ENCODE peak calls at places on chromosomes 4 and X, in four cellular contexts. J is GM12878, M is K562, X is HepG2. D is an unnamed sample.

GRCh38 chr4:186105721-186106335 is 1.3 kb downstream of the FAM149A start:
- DNase-seq in J (no peak), X (no peak), M (no peak), D (peak)

GRCh38 chr4:155526452-155527169 is 140.0 kb upstream of the GUCY1A1 start:
- DNase-seq in J (no peak), X (no peak), M (no peak), D (no peak)

GRCh38 chrX:23980063-23980462 is 46.9 kb downstream of the KLHL15 start:
- DNase-seq in M (no peak), X (no peak), J (no peak), D (no peak)

GRCh38 chrX:150767045-150767395 is 73.8 kb downstream of the MTMR1 start:
- DNase-seq in J (no peak), M (peak), X (no peak), D (no peak)

GRCh38 chr4:83054928-83055327 is 19.9 kb downstream of the COPS4 start:
- DNase-seq in J (no peak), X (no peak), M (no peak), D (no peak)

GRCh38 chrX:44903107-44903506 is 30.1 kb downstream of the KDM6A start:
- DNase-seq in J (no peak), X (peak), M (peak), D (no peak)

GRCh38 chrX:109472939-109473713 is 8.8 kb downstream of the GUCY2F start:
- DNase-seq in J (no peak), M (peak), X (peak), D (peak)

GRCh38 chr4:1201851-1202525 is 29.6 kb upstream of the SPON2 start:
- DNase-seq in M (no peak), X (no peak), J (peak), D (no peak)

GRCh38 chrX:149487292-149487691 is 17.8 kb downstream of the IDS start:
- DNase-seq in X (no peak), J (no peak), M (no peak), D (no peak)

GRCh38 chr4:108342325-108342986 is 173.7 kb upstream of the LEF1 start:
- DNase-seq in J (no peak), M (no peak), X (no peak), D (no peak)

GRCh38 chr4:124650614-124651013 is 61.9 kb downstream of the ANKRD50 start:
- DNase-seq in J (no peak), X (no peak), M (no peak), D (no peak)

GRCh38 chrX:14676431-14676830 is 147.1 kb downstream of the GLRA2 start:
- DNase-seq in X (no peak), J (no peak), M (no peak), D (no peak)

GRCh38 chrX:20857746-20858145 is 516.5 kb upstream of the CNKSR2 start:
- DNase-seq in M (no peak), X (no peak), J (no peak), D (no peak)

GRCh38 chr4:8586671-8587468 is 5.7 kb upstream of the CPZ start:
- DNase-seq in J (no peak), X (no peak), M (no peak), D (no peak)

GRCh38 chrX:46979340-46979739 is 67.1 kb downstream of the JADE3 start:
- DNase-seq in M (no peak), J (no peak), X (no peak), D (no peak)

GRCh38 chr4:3283916-3284315 is 8.9 kb upstream of the RGS12 start:
- DNase-seq in M (no peak), J (no peak), X (no peak), D (no peak)

GRCh38 chr4:168744021-168744420 is 247.2 kb downstream of the PALLD start:
- DNase-seq in M (no peak), J (no peak), X (peak), D (no peak)

GRCh38 chr4:84750260-84750955 is 167.5 kb downstream of the CDS1 start:
- DNase-seq in X (peak), M (peak), J (no peak), D (peak)

GRCh38 chrX:107978707-107979307 is 3.4 kb downstream of the TEX13B start:
- DNase-seq in X (peak), J (no peak), M (peak), D (peak)

GRCh38 chrX:2486476-2487133 is 14.2 kb downstream of the DHRSX start:
- DNase-seq in J (no peak), X (no peak), M (no peak), D (no peak)

GRCh38 chr4:164343472-164343976 is 410.4 kb upstream of the SMIM31 start:
- DNase-seq in M (no peak), X (no peak), J (no peak), D (no peak)

GRCh38 chr4:158280856-158281255 is 70.6 kb downstream of the TMEM144 start:
- DNase-seq in J (no peak), M (no peak), X (no peak), D (no peak)

GRCh38 chrX:9988762-9989161 is 21.6 kb downstream of the CLDN34 start:
- DNase-seq in M (no peak), X (no peak), J (no peak), D (no peak)

GRCh38 chrX:30735839-30736238 is 82.6 kb downstream of the GK start:
- DNase-seq in M (peak), J (peak), X (peak), D (peak)

DNA sequence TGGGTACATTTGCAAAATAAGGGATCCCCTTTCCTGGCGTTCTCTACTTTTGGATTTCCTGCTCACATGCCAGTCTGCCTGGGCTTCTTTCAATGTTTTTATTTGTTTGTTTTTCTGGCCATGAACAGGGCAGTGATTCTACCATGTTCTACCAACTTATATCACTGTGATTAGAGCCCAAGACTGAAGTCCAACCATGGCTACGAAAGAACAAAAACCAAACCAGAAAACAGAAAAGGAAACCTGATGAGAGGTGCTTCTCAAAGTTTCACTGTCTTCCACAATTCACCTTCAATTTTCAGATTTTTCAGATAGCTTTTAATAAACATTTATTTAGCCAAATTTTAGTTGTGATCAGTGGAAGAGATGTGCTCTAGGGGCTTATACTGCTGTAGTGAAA is 187.6 kb upstream of the TACR3 start:
- DNase-seq in X (no peak), J (no peak), M (no peak), D (no peak)
- TF ChIP-seq SP1 in X (no peak), J (no peak), M (no peak), D (no peak)

DNA sequence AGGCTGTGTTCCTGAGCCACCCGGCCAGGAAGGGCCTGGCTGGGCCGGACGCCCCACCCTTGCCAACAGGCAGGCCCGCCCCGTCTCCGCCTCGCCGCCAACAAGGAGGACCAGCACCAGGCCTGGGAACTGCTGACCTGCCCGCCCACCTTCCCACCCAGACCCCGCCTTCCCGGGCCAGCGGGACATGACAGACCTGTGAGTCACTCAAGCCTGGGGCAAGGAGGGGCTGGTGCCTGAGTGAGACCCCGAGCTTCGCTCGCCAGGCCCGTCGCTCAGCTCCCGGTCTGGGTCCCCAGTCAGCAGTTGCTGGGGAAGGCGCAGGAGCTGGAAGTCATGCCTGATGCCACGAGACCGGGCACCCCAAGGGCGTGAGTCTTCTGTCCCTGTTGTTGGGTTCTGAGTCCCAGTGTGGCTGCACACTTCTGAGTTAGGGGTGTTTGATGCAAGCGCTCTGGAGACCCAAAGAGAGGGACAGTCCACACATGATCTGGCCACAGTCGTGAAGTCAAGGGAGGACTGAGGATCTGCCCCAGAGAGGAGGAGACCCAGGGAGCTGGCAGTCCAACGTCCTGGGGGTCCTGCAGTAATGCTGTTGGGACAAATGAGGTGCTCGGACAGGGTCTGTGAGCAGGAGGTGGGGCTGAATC is at the start of gene DNASE1L1:
- DNase-seq in X (peak), M (peak), J (no peak), D (no peak)
- TF ChIP-seq FOXM1 in X (no peak), M (no peak), J (no peak), D (no peak)

GRCh38 chrX:38982370-38982769 is 181.1 kb downstream of the MID1IP1 start:
- DNase-seq in J (no peak), X (peak), M (no peak), D (no peak)
- TF ChIP-seq SP1 in J (no peak), X (no peak), M (no peak), D (no peak)

GRCh38 chrX:19679787-19680186 is 164.5 kb upstream of the MAP3K15 start:
- DNase-seq in J (no peak), X (no peak), M (no peak), D (no peak)
- TF ChIP-seq FOXM1 in J (no peak), X (no peak), M (no peak), D (no peak)

GRCh38 chrX:38803286-38803608 is 2.0 kb downstream of the MID1IP1 start:
- DNase-seq in M (no peak), X (no peak), J (no peak), D (no peak)
- TF ChIP-seq SP1 in M (no peak), X (no peak), J (no peak), D (no peak)

DNA sequence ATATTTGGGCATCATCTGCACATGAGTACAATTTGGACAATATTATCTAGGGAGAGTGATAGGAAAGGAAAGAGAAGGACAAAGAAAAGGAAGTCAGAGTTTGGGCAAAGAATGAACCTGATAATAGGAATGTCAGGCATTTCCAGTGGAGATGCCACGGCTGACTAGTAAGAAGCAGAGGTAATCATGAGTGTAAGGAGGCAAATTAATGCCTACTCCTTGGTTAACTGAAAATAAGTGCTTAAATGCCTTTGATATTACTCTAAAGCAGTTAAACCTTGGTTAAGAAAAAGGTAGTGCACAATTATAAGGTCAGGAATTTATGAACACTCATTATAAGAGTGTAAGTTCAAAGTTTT is 99.2 kb upstream of the DDIT4L start:
- DNase-seq in J (no peak), M (no peak), X (no peak), D (no peak)
- TF ChIP-seq FOXM1 in J (no peak), M (no peak), X (no peak), D (no peak)

GRCh38 chr4:72209600-72209999 is 177.8 kb downstream of the NPFFR2 start:
- DNase-seq in J (no peak), X (no peak), M (no peak), D (no peak)
- TF ChIP-seq SP1 in J (no peak), X (no peak), M (no peak), D (no peak)

D was measured in HEK293T.